ENCODE peak calls at places on chromosomes 11 and 22, in eight cellular contexts. X, L, B, V, P, E, D and G are unnamed samples.

GRCh38 chr11:58796333-58797049 is 48.0 kb downstream of the GLYATL2 start:
- DNase-seq in X (no peak), L (no peak), B (no peak), V (no peak), P (no peak), E (no peak), D (no peak), G (no peak)

GRCh38 chr11:13038366-13038765 is 29.2 kb downstream of the RASSF10 start:
- DNase-seq in X (no peak), L (no peak), B (peak), V (no peak), P (no peak), E (no peak), D (peak), G (no peak)

GRCh38 chr11:83054001-83054400 is 17.7 kb downstream of the RAB30 start:
- DNase-seq in X (no peak), L (no peak), B (no peak), V (no peak), P (no peak), E (no peak), D (no peak), G (no peak)

GRCh38 chr22:41780714-41781507 is 19.6 kb upstream of the CCDC134 start:
- DNase-seq in X (peak), L (no peak), B (no peak), V (peak), P (no peak), E (no peak), D (no peak), G (peak)

GRCh38 chr11:121422675-121423074 is 29.4 kb upstream of the SORL1 start:
- DNase-seq in X (no peak), L (no peak), B (no peak), V (peak), P (no peak), E (no peak), D (no peak), G (no peak)

GRCh38 chr11:3022982-3023381 is 30.9 kb upstream of the NAP1L4 start:
- DNase-seq in X (peak), L (no peak), B (peak), V (no peak), P (no peak), E (no peak), D (peak), G (peak)

GRCh38 chr11:95792200-95792599 is 1.9 kb downstream of the CEP57 start:
- DNase-seq in X (no peak), L (no peak), B (no peak), V (no peak), P (no peak), E (no peak), D (no peak), G (no peak)

GRCh38 chr11:129733981-129734380 is 81.7 kb upstream of the TMEM45B start:
- DNase-seq in X (no peak), L (no peak), B (no peak), V (no peak), P (no peak), E (no peak), D (no peak), G (no peak)

GRCh38 chr11:60211206-60211605 is 28.3 kb upstream of the MS4A6A start:
- DNase-seq in X (no peak), L (no peak), B (no peak), V (no peak), P (no peak), E (no peak), D (no peak), G (no peak)

GRCh38 chr11:64287676-64288352 is 2.2 kb downstream of the GPR137 start:
- DNase-seq in X (no peak), L (no peak), B (no peak), V (peak), P (no peak), E (no peak), D (no peak), G (no peak)

GRCh38 chr11:69227271-69227670 is 66.7 kb upstream of the MYEOV start:
- DNase-seq in X (no peak), L (no peak), B (no peak), V (no peak), P (peak), E (no peak), D (no peak), G (no peak)

GRCh38 chr11:119907934-119908760 is 179.1 kb upstream of the NECTIN1 start:
- DNase-seq in X (no peak), L (peak), B (no peak), V (no peak), P (no peak), E (no peak), D (no peak), G (no peak)

GRCh38 chr11:111918390-111919256 is at the start of gene C11orf52:
- DNase-seq in X (peak), L (no peak), B (peak), V (peak), P (peak), E (no peak), D (peak), G (no peak)

GRCh38 chr11:119975561-119976152 is 162.3 kb downstream of the TRIM29 start:
- DNase-seq in X (no peak), L (no peak), B (no peak), V (no peak), P (peak), E (peak), D (no peak), G (no peak)

GRCh38 chr22:36828815-36829214 is 12.0 kb upstream of the PVALB start:
- DNase-seq in X (no peak), L (no peak), B (no peak), V (no peak), P (no peak), E (no peak), D (no peak), G (no peak)

GRCh38 chr22:35288116-35288515 is 11.6 kb upstream of the TOM1 start:
- DNase-seq in X (no peak), L (no peak), B (no peak), V (no peak), P (no peak), E (no peak), D (no peak), G (no peak)

GRCh38 chr22:19722915-19723164 is 499 bp upstream of the GP1BB start:
- DNase-seq in X (no peak), L (no peak), B (no peak), V (no peak), P (no peak), E (no peak), D (no peak), G (no peak)

GRCh38 chr11:86196924-86197323 is 47.6 kb upstream of the EED start:
- DNase-seq in X (no peak), L (no peak), B (no peak), V (no peak), P (no peak), E (no peak), D (no peak), G (no peak)

GRCh38 chr11:124510279-124510678 is 33.2 kb downstream of the OR8B12 start:
- DNase-seq in X (no peak), L (no peak), B (no peak), V (no peak), P (no peak), E (no peak), D (no peak), G (no peak)

GRCh38 chr11:44629732-44630345 is 64.4 kb downstream of the CD82 start:
- DNase-seq in X (no peak), L (no peak), B (no peak), V (no peak), P (no peak), E (no peak), D (no peak), G (no peak)

GRCh38 chr11:83574516-83574915 is 288.3 kb upstream of the CCDC90B start:
- DNase-seq in X (peak), L (no peak), B (no peak), V (no peak), P (no peak), E (no peak), D (peak), G (peak)

GRCh38 chr11:94125408-94126120 is 3.1 kb upstream of the PANX1 start:
- DNase-seq in X (no peak), L (no peak), B (no peak), V (no peak), P (no peak), E (no peak), D (no peak), G (no peak)

GRCh38 chr22:23804781-23805291 is 18.1 kb downstream of the SMARCB1 start:
- DNase-seq in X (no peak), L (no peak), B (no peak), V (no peak), P (no peak), E (no peak), D (no peak), G (no peak)

GRCh38 chr11:116167706-116168458 is 604.9 kb downstream of the BUD13 start:
- DNase-seq in X (no peak), L (no peak), B (no peak), V (no peak), P (no peak), E (no peak), D (no peak), G (no peak)

GRCh38 chr11:134355656-134356055 is 23.9 kb downstream of the GLB1L2 start:
- DNase-seq in X (no peak), L (no peak), B (no peak), V (no peak), P (no peak), E (no peak), D (no peak), G (no peak)

GRCh38 chr11:122271167-122271566 is 155.2 kb upstream of the BLID start:
- DNase-seq in X (no peak), L (no peak), B (no peak), V (no peak), P (peak), E (no peak), D (no peak), G (no peak)

GRCh38 chr11:61791737-61792309 is 576 bp downstream of the TMEM258 start:
- DNase-seq in X (peak), L (peak), B (peak), V (peak), P (no peak), E (peak), D (peak), G (peak)

GRCh38 chr11:66119348-66120133 is 49.5 kb downstream of the PACS1 start:
- DNase-seq in X (peak), L (peak), B (peak), V (no peak), P (no peak), E (no peak), D (peak), G (peak)

GRCh38 chr22:32969502-32969901 is 88.7 kb downstream of the SYN3 start:
- DNase-seq in X (no peak), L (no peak), B (no peak), V (no peak), P (no peak), E (no peak), D (no peak), G (no peak)

GRCh38 chr11:8584096-8584495 is 9.9 kb downstream of the STK33 start:
- DNase-seq in X (peak), L (no peak), B (no peak), V (no peak), P (no peak), E (no peak), D (no peak), G (peak)

GRCh38 chr11:69647349-69647748 is 6.4 kb downstream of the CCND1 start:
- DNase-seq in X (no peak), L (no peak), B (no peak), V (no peak), P (no peak), E (no peak), D (no peak), G (no peak)

GRCh38 chr22:21633481-21633880 is 921 bp downstream of the CCDC116 start:
- DNase-seq in X (no peak), L (no peak), B (no peak), V (no peak), P (no peak), E (no peak), D (peak), G (no peak)

GRCh38 chr11:59221438-59221837 is 8.7 kb upstream of the MPEG1 start:
- DNase-seq in X (peak), L (no peak), B (peak), V (no peak), P (no peak), E (no peak), D (peak), G (no peak)

GRCh38 chr11:71977743-71978418 is 20.8 kb upstream of the IL18BP start:
- DNase-seq in X (peak), L (peak), B (peak), V (peak), P (no peak), E (peak), D (peak), G (peak)

GRCh38 chr11:1101318-1102089 is 26.8 kb downstream of the MUC2 start:
- DNase-seq in X (no peak), L (no peak), B (no peak), V (no peak), P (no peak), E (no peak), D (no peak), G (no peak)

GRCh38 chr22:19820880-19821522 is 33.7 kb downstream of the GNB1L start:
- DNase-seq in X (no peak), L (peak), B (no peak), V (no peak), P (peak), E (no peak), D (no peak), G (no peak)

GRCh38 chr11:125621995-125622394 is 3.0 kb upstream of the CHEK1 start:
- DNase-seq in X (peak), L (no peak), B (peak), V (no peak), P (no peak), E (no peak), D (peak), G (peak)

GRCh38 chr11:46246514-46246913 is 30.9 kb upstream of the CREB3L1 start:
- DNase-seq in X (peak), L (no peak), B (no peak), V (no peak), P (no peak), E (no peak), D (no peak), G (peak)
- H3K9ac ChIP-seq in X (no peak), L (no peak), B (no peak), V (no peak), P (no peak), E (no peak), D (no peak), G (no peak)

GRCh38 chr11:77403228-77403627 is 70.7 kb downstream of the PAK1 start:
- DNase-seq in X (no peak), L (no peak), B (no peak), V (no peak), P (no peak), E (no peak), D (no peak), G (no peak)

GRCh38 chr11:77401486-77402217 is 72.2 kb downstream of the PAK1 start:
- DNase-seq in X (no peak), L (no peak), B (peak), V (no peak), P (no peak), E (no peak), D (peak), G (no peak)

GRCh38 chr11:77402218-77402556 is 71.7 kb downstream of the PAK1 start:
- DNase-seq in X (no peak), L (no peak), B (no peak), V (no peak), P (no peak), E (no peak), D (no peak), G (no peak)

GRCh38 chr11:77400306-77400705 is 73.6 kb downstream of the PAK1 start:
- DNase-seq in X (no peak), L (no peak), B (no peak), V (no peak), P (no peak), E (no peak), D (no peak), G (no peak)

DNA sequence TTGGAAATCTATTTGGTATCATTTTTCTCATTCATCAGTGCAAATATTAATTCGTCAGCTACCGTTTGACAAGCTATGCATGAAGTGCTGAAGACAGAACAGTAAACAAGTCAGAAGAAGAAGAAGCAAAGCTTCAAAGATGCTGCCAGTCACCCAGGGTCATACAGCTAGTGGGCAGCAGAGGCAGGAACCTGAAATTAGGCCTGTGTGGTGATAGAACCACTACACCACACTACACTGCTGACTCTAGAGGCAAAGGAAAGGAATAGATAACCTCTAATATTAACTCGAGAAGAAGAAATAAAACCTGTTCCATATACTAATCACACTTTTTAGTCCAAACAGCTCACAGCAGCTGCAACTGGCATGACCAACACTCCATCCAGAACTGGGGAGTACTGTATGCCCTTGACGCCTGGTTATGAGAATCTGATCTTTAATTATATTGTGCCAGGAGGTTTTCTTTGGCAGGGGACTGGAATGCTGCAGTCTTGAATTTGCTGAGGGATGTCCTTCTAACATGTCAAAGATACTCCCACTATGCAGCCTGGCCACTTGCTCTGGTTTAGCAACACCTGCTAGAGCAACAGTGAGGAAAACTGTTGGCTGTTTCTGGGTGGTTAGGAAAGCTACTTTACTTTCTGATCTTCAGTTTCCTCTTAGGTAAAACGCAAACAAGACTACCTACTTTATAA is 73.0 kb downstream of the PAK1 start:
- DNase-seq in X (no peak), L (no peak), B (no peak), V (no peak), P (no peak), E (no peak), D (no peak), G (no peak)
- H3K4me2 ChIP-seq in X (no peak), L (no peak), B (no peak), V (no peak), P (no peak), E (no peak), D (peak), G (no peak)

GRCh38 chr11:47233989-47234668 is 14.5 kb downstream of the ACP2 start:
- DNase-seq in X (peak), L (peak), B (peak), V (no peak), P (peak), E (no peak), D (peak), G (peak)

GRCh38 chr11:47236482-47236881 is 12.1 kb downstream of the ACP2 start:
- DNase-seq in X (peak), L (peak), B (peak), V (no peak), P (no peak), E (no peak), D (no peak), G (peak)

GRCh38 chr11:47233051-47233450 is 15.6 kb downstream of the ACP2 start:
- DNase-seq in X (no peak), L (no peak), B (no peak), V (no peak), P (no peak), E (no peak), D (no peak), G (no peak)

GRCh38 chr11:47235163-47235562 is 13.5 kb downstream of the ACP2 start:
- DNase-seq in X (no peak), L (peak), B (no peak), V (no peak), P (no peak), E (no peak), D (no peak), G (no peak)

GRCh38 chr11:47234669-47235075 is 13.9 kb downstream of the ACP2 start:
- DNase-seq in X (peak), L (peak), B (peak), V (no peak), P (no peak), E (no peak), D (no peak), G (peak)
- H3K9ac ChIP-seq in X (peak), L (no peak), B (peak), V (no peak), P (no peak), E (no peak), D (no peak), G (peak)

GRCh38 chr22:37860796-37861421 is 11.7 kb downstream of the EIF3L start:
- DNase-seq in X (peak), L (no peak), B (no peak), V (no peak), P (no peak), E (no peak), D (no peak), G (no peak)

GRCh38 chr22:37850801-37851200 is 1.6 kb downstream of the EIF3L start:
- DNase-seq in X (no peak), L (no peak), B (no peak), V (no peak), P (no peak), E (no peak), D (no peak), G (no peak)

GRCh38 chr22:37854946-37855345 is 5.7 kb downstream of the EIF3L start:
- DNase-seq in X (no peak), L (no peak), B (no peak), V (no peak), P (no peak), E (no peak), D (no peak), G (no peak)

GRCh38 chr22:37852418-37852817 is 3.2 kb downstream of the EIF3L start:
- DNase-seq in X (no peak), L (no peak), B (no peak), V (no peak), P (no peak), E (no peak), D (no peak), G (no peak)

GRCh38 chr22:37855462-37855861 is 6.2 kb downstream of the EIF3L start:
- DNase-seq in X (no peak), L (no peak), B (no peak), V (no peak), P (no peak), E (no peak), D (no peak), G (no peak)
- H3K4me2 ChIP-seq in X (no peak), L (no peak), B (no peak), V (no peak), P (no peak), E (no peak), D (no peak), G (no peak)

GRCh38 chr11:20036625-20037335 is 123.5 kb downstream of the DBX1 start:
- DNase-seq in X (no peak), L (no peak), B (no peak), V (no peak), P (no peak), E (no peak), D (no peak), G (no peak)

GRCh38 chr11:20037358-20037757 is 122.9 kb downstream of the DBX1 start:
- DNase-seq in X (no peak), L (no peak), B (no peak), V (no peak), P (no peak), E (no peak), D (no peak), G (no peak)

GRCh38 chr11:20034941-20035340 is 125.3 kb downstream of the DBX1 start:
- DNase-seq in X (no peak), L (no peak), B (no peak), V (no peak), P (no peak), E (no peak), D (no peak), G (no peak)

GRCh38 chr11:20035375-20035700 is 124.9 kb downstream of the DBX1 start:
- DNase-seq in X (no peak), L (no peak), B (no peak), V (no peak), P (no peak), E (no peak), D (no peak), G (no peak)

DNA sequence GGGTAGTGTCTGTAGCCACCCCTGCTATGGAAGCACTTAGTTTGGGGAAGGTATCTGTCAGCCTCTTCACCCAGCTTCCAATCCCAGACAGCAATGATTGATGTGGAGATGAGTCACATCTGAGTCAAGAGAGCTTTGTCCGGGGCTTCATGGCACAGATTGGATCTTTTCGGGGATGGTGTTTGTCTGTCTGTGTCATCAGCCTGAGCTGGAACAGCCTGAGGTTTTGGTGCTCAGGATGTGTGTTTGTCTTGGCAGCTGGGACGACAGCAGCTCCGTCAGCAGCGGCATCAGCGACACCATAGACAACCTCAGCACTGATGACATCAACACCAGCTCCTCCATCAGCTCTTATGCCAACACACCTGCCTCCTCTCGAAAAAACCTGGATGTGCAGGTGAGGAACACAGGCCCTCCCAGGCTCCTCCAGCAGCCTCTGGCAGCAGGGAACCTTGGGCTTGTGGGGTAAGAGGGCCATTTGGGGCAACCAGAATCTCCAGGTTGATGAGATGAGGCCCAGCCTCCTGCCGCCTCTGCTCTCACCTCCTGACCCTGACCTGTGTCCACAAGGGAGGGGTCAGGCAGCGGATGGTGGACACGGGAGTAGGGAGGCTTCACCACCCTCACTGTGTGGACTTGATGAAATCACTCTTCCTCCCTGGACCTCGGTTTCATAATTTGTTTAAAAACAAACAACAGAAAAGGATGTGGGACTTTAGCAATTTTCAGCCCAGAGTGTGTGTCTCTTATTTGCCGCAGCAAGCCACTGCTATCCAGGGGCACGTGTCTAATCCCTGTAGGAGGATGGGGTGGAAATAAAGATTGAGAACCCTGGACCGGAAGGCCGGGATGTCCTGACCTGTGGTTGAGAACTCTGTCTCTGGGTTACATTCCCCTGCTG is 124.3 kb downstream of the DBX1 start:
- DNase-seq in X (peak), L (no peak), B (peak), V (no peak), P (no peak), E (no peak), D (peak), G (peak)
- H3K9ac ChIP-seq in X (no peak), L (peak), B (peak), V (no peak), P (no peak), E (no peak), D (peak), G (peak)